ENCODE peak calls at places on chromosomes 13 and 19, in four cellular contexts. X is CD4-positive, alpha-beta memory T cell; P is CD8-positive, alpha-beta T cell; C is endodermal cell. H is an unnamed sample. For H3K9me3, the result is how much of the 10 kb centered on the place peaks cover.

GRCh38 chr19:19911150-19911549 is 10.4 kb downstream of the ZNF93 start:
- DNase-seq in P (no peak), X (no peak), C (no peak), H (no peak)

GRCh38 chr13:44249439-44249838 is 124.2 kb upstream of the SERP2 start:
- DNase-seq in X (no peak), C (no peak), P (no peak), H (peak)

GRCh38 chr19:6527893-6528543 is 2.8 kb upstream of the TNFSF9 start:
- DNase-seq in P (peak), C (no peak), X (no peak), H (no peak)

GRCh38 chr13:114161644-114162532 is 17.2 kb upstream of the CFAP97D2 start:
- DNase-seq in P (no peak), C (no peak), X (peak), H (peak)

GRCh38 chr13:35768126-35768525 is 291.6 kb upstream of the MAB21L1 start:
- DNase-seq in X (no peak), C (no peak), P (no peak), H (no peak)

GRCh38 chr13:108176685-108177274 is 38.6 kb downstream of the LIG4 start:
- DNase-seq in P (peak), C (peak), X (peak), H (no peak)

GRCh38 chr19:16206046-16206605 is 8.4 kb downstream of the AP1M1 start:
- DNase-seq in P (no peak), X (no peak), C (no peak), H (peak)

GRCh38 chr19:33110201-33110910 is 21.6 kb upstream of the WDR88 start:
- DNase-seq in X (no peak), C (no peak), P (no peak), H (no peak)

GRCh38 chr13:21475115-21475514 is 16.0 kb upstream of the ZDHHC20 start:
- DNase-seq in C (no peak), P (no peak), X (no peak), H (no peak)

GRCh38 chr13:19861762-19862161 is 1.7 kb downstream of the ZMYM5 start:
- DNase-seq in P (no peak), X (no peak), C (no peak), H (no peak)

GRCh38 chr19:6767357-6768235 is at the start of gene SH2D3A:
- DNase-seq in X (peak), C (peak), P (peak), H (no peak)

GRCh38 chr13:51125495-51126226 is 14.6 kb upstream of the C13orf42 start:
- DNase-seq in C (peak), P (peak), X (peak), H (peak)

GRCh38 chr19:14571695-14572490 is at the start of gene NDUFB7:
- DNase-seq in P (peak), C (peak), X (peak), H (peak)

GRCh38 chr13:39148513-39148961 is 110.3 kb downstream of the NHLRC3 start:
- DNase-seq in C (peak), P (no peak), X (no peak), H (peak)

GRCh38 chr13:97194473-97194872 is 27.7 kb upstream of the MBNL2 start:
- DNase-seq in C (no peak), X (no peak), P (no peak), H (no peak)

GRCh38 chr19:45051929-45052579 is 13.2 kb downstream of the CLASRP start:
- DNase-seq in C (no peak), X (no peak), P (no peak), H (no peak)

GRCh38 chr19:16233081-16233776 is 35.5 kb downstream of the AP1M1 start:
- DNase-seq in P (no peak), X (no peak), C (peak), H (peak)

GRCh38 chr13:49082653-49083536 is 107.2 kb downstream of the FNDC3A start:
- DNase-seq in C (no peak), P (no peak), X (no peak), H (no peak)

GRCh38 chr19:17766543-17767131 is 15.4 kb downstream of the FCHO1 start:
- DNase-seq in P (peak), X (no peak), C (peak), H (peak)

GRCh38 chr19:7533281-7533819 is 2.2 kb upstream of the PNPLA6 start:
- DNase-seq in C (peak), X (no peak), P (no peak), H (peak)

GRCh38 chr19:43725468-43725867 is 9.6 kb downstream of the IRGC start:
- DNase-seq in C (no peak), X (no peak), P (no peak), H (no peak)

GRCh38 chr19:55186080-55186479 is 6.0 kb upstream of the SYT5 start:
- DNase-seq in X (no peak), C (no peak), P (no peak), H (no peak)

GRCh38 chr19:43300876-43301765 is 31.8 kb upstream of the PSG9 start:
- DNase-seq in X (no peak), C (no peak), P (no peak), H (no peak)

GRCh38 chr19:30131246-30131645 is 189.2 kb downstream of the URI1 start:
- DNase-seq in X (no peak), C (no peak), P (no peak), H (no peak)

GRCh38 chr19:51181913-51182419 is 39.9 kb downstream of the SIGLEC7 start:
- DNase-seq in C (peak), X (no peak), P (no peak), H (no peak)

GRCh38 chr13:64553411-64554129 is 2676.6 kb downstream of the PCDH9 start:
- DNase-seq in X (no peak), C (no peak), P (no peak), H (no peak)

DNA sequence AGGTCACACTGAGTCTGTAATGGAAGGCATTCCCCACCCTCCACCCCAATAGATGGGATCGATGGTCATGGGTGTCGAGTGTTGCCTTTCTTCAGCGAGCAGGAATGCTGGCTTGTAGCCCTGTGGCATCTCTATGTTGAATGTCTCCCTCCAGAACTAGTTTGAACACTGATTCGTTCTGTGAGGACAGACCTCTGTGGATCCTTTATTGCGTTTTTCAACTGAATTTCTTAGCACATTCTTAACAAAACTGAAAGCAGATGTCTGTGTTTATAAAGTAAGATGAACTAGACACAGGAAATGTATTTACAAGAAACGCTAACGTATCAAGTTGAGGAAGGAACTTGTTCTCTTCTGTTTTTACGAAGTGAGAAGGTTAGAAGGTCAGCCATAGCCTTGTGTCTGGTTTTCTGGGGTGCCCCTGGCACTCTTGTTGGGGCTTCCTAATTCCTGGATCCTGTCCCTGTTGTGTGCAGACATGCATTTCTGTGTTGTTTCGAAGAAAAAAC is 36.8 kb upstream of the TM9SF2 start:
- DNase-seq in P (no peak), C (no peak), X (peak), H (no peak)
- H3K27ac ChIP-seq in P (peak), C (no peak), X (peak), H (no peak)

DNA sequence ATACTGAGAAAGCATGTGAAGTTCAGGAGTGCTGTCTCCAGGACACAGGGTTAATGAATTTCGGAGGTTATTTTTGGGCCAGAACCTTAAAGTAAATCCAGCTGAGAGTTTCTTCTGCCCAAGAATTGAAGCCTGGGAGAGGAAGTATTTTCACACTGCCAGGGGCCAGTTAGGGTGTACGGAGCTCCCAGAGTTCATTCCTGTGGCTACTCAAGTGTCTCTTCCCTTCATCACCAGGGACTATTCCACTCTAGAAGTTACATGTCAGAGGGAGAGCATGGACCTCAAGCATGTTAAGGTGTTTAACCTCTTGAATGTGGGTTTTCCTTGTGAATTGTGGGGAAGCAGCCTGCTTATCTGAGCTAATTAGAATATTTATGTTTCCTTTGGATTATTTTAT is 37.1 kb downstream of the ZNF136 start:
- DNase-seq in X (no peak), C (no peak), P (no peak), H (no peak)
- H3K9me3 ChIP-seq in X (under half), C (half or more), P (under half), H (under half)

GRCh38 chr19:9860407-9860806 is 25.3 kb downstream of the PIN1 start:
- DNase-seq in C (no peak), P (no peak), X (no peak), H (no peak)

GRCh38 chr19:9857076-9857721 is 22.1 kb downstream of the PIN1 start:
- DNase-seq in C (no peak), P (no peak), X (no peak), H (no peak)

GRCh38 chr19:9856609-9857008 is 21.5 kb downstream of the PIN1 start:
- DNase-seq in C (no peak), X (no peak), P (no peak), H (no peak)

GRCh38 chr19:9858766-9859165 is 23.6 kb downstream of the PIN1 start:
- DNase-seq in C (no peak), X (no peak), P (no peak), H (no peak)

DNA sequence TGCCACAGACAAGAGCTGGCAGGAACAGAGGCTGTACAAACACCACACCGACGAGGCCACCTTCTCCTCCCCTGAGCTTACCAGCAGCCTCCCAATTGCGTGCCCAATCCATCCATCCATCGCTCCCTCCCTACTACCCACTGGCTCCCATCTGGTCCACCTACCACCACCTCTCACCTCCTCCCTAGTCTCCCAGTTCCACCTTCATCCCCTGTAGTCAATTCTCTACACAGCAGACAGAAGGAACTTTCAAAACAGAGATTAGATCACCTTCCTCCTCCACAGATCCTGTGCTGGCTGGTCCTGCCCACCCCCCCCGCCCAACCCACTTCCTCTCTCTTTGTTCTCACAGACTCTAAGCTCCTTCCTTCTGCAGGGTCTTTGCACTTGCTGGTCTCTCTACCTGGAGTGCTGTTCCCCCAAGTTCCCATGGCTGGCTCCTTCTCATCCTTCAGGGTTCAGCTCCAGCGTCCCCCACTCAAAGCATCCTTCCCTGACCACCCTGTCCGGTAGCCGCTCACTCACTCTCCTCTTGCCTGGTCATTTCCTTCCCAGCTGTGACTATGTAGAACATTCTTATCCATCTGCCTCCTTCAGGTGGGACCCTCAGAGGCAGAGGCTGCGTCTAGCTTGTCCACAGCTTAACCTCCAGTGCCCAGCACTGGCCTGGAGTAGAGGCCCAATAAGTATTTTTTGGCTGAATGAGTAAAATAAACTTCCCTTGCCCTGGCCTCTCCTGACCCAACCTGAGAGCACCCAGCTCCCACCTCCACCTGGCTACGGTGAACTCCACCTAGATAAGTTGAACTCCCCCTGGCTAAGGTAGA is 23.0 kb downstream of the PIN1 start:
- DNase-seq in C (no peak), X (peak), P (no peak), H (no peak)
- H3K27ac ChIP-seq in C (no peak), X (peak), P (peak), H (no peak)

DNA sequence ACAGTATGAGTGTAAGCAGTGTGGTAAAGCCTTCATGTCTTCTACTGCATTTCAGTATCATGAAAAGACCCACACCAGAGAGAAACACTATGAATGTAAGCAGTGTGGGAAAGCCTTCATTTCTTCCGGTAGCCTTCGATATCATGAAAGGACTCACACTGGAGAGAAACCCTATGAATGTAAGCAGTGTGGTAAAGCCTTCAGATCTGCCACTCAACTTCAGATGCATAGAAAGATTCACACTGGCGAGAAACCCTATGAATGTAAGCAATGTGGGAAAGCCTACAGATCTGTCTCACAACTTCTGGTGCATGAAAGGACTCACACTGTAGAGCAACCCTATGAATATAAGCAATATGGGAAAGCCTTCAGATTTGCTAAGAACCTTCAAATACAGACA is 12.8 kb downstream of the ZNF844 start:
- DNase-seq in C (no peak), P (no peak), X (no peak), H (no peak)
- H3K9me3 ChIP-seq in C (half or more), P (half or more), X (under half), H (under half)

DNA sequence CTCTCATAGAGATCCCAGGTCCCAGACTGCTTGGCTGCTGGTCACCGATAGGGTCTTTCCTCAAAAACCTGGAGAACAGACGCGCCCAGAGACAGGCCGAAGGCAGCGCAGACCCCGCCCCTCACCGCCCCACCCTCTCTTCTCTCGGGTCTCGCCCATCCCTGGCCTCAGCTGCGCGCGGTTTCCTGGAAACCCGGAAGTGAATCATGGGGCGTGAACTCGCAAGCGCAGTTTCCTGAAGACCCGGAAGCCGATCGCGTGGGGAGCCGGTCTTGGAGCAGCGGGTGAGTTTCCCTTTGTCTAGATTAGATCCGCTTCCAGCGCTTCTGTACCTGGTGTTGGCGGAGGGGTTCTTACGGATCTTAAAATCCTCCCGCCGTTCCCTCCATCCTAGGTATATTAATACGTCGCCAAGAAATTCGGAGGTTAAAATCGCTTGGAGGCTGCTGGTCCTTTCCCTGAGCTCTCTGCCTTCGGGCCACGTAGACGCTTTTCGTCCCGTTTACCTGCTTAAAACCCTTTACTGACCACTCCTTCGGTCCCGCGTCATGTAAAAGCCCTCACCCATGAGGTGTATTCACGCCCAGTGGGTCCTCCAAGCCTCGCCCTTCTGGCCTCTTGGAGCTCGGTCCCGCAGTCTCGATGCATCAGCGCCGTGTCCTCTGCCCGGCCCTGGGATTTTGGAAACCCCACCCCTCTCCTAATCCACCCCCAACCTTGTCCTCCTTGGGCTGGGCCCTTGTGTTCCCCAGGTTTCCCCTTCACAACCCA is at the start of gene ZNF578:
- DNase-seq in C (no peak), P (peak), X (peak), H (peak)
- H3K27ac ChIP-seq in C (no peak), P (no peak), X (no peak), H (no peak)